ENCODE peak calls at places on chromosomes 1 and 21, in ten cellular contexts. I is heart left ventricle, U is testis, N is Peyer's patch, C is ovary, Y is prostate gland, A is IMR-90, H is breast epithelium, E is uterus, Z is thyroid gland. O is an unnamed sample.

GRCh38 chr1:118154220-118154619 is 30.8 kb downstream of the SPAG17 start:
- DNase-seq in I (no peak), U (peak), N (no peak), C (no peak), Y (no peak), A (peak), H (no peak), E (no peak), Z (no peak), O (no peak)

GRCh38 chr1:88726697-88727096 is 42.6 kb downstream of the PKN2 start:
- DNase-seq in I (no peak), U (no peak), N (no peak), C (no peak), Y (no peak), A (no peak), H (no peak), E (no peak), Z (no peak), O (no peak)

GRCh38 chr1:36503159-36503558 is 20.4 kb upstream of the CSF3R start:
- DNase-seq in I (no peak), U (no peak), N (no peak), C (no peak), Y (no peak), A (no peak), H (no peak), E (no peak), Z (no peak), O (no peak)

GRCh38 chr1:2320001-2320400 is 71.4 kb downstream of the MORN1 start:
- DNase-seq in I (no peak), U (peak), N (no peak), C (peak), Y (no peak), A (no peak), H (no peak), E (peak), Z (no peak), O (no peak)

GRCh38 chr1:167714098-167714850 is 7.5 kb upstream of the MPZL1 start:
- DNase-seq in I (peak), U (peak), N (peak), C (peak), Y (peak), A (no peak), H (peak), E (peak), Z (peak), O (peak)

GRCh38 chr1:154726903-154727302 is 118.9 kb upstream of the ADAR start:
- DNase-seq in I (no peak), U (no peak), N (no peak), C (no peak), Y (no peak), A (no peak), H (no peak), E (no peak), Z (no peak), O (no peak)

GRCh38 chr21:46617267-46618051 is 12.6 kb upstream of the S100B start:
- DNase-seq in I (no peak), U (no peak), N (no peak), C (no peak), Y (no peak), A (peak), H (no peak), E (no peak), Z (no peak), O (no peak)

GRCh38 chr1:164308101-164308500 is 250.9 kb upstream of the PBX1 start:
- DNase-seq in I (no peak), U (no peak), N (no peak), C (no peak), Y (no peak), A (no peak), H (no peak), E (no peak), Z (no peak), O (no peak)

GRCh38 chr1:244234009-244234643 is 183.0 kb downstream of the ZBTB18 start:
- DNase-seq in I (no peak), U (no peak), N (no peak), C (no peak), Y (no peak), A (no peak), H (no peak), E (no peak), Z (no peak), O (no peak)

GRCh38 chr1:205434738-205435137 is 12.9 kb upstream of the LEMD1 start:
- DNase-seq in I (no peak), U (no peak), N (no peak), C (no peak), Y (no peak), A (no peak), H (no peak), E (no peak), Z (no peak), O (no peak)

GRCh38 chr1:152811671-152812070 is at the start of gene LCE1B:
- DNase-seq in I (no peak), U (no peak), N (no peak), C (no peak), Y (no peak), A (no peak), H (no peak), E (no peak), Z (no peak), O (no peak)

GRCh38 chr1:23021834-23022233 is 2.6 kb downstream of the KDM1A start:
- DNase-seq in I (no peak), U (no peak), N (no peak), C (no peak), Y (no peak), A (no peak), H (no peak), E (no peak), Z (no peak), O (no peak)

GRCh38 chr1:7995437-7995836 is 30.7 kb downstream of the ERRFI1 start:
- DNase-seq in I (no peak), U (no peak), N (no peak), C (no peak), Y (no peak), A (no peak), H (no peak), E (no peak), Z (no peak), O (no peak)

GRCh38 chr1:187280051-187280450 is 451.3 kb downstream of the PLA2G4A start:
- DNase-seq in I (no peak), U (no peak), N (no peak), C (no peak), Y (no peak), A (no peak), H (no peak), E (no peak), Z (no peak), O (no peak)

GRCh38 chr1:234597894-234598293 is 12.1 kb downstream of the IRF2BP2 start:
- DNase-seq in I (no peak), U (no peak), N (peak), C (no peak), Y (no peak), A (peak), H (no peak), E (no peak), Z (peak), O (no peak)

GRCh38 chr1:21781971-21782867 is 730 bp downstream of the USP48 start:
- DNase-seq in I (no peak), U (peak), N (peak), C (no peak), Y (peak), A (peak), H (peak), E (no peak), Z (peak), O (peak)

GRCh38 chr1:14815175-14815882 is 216.8 kb downstream of the KAZN start:
- DNase-seq in I (no peak), U (no peak), N (no peak), C (no peak), Y (no peak), A (peak), H (no peak), E (no peak), Z (peak), O (no peak)

GRCh38 chr1:180251526-180252305 is 21.7 kb downstream of the LHX4 start:
- DNase-seq in I (no peak), U (no peak), N (no peak), C (no peak), Y (no peak), A (no peak), H (no peak), E (no peak), Z (no peak), O (no peak)

GRCh38 chr1:212525479-212526110 is 83.0 kb upstream of the ATF3 start:
- DNase-seq in I (no peak), U (no peak), N (no peak), C (no peak), Y (no peak), A (peak), H (no peak), E (no peak), Z (no peak), O (no peak)

GRCh38 chr1:234592240-234592639 is 17.7 kb downstream of the IRF2BP2 start:
- DNase-seq in I (no peak), U (no peak), N (no peak), C (no peak), Y (no peak), A (no peak), H (no peak), E (no peak), Z (no peak), O (no peak)

GRCh38 chr1:50348449-50349241 is 74.6 kb downstream of the DMRTA2 start:
- DNase-seq in I (no peak), U (peak), N (peak), C (peak), Y (peak), A (peak), H (peak), E (peak), Z (peak), O (no peak)

GRCh38 chr1:42958488-42959317 is at the start of gene SLC2A1:
- DNase-seq in I (peak), U (peak), N (peak), C (peak), Y (peak), A (peak), H (peak), E (peak), Z (peak), O (peak)

GRCh38 chr1:42955311-42956063 is 3.2 kb downstream of the SLC2A1 start:
- DNase-seq in I (no peak), U (no peak), N (no peak), C (no peak), Y (no peak), A (no peak), H (no peak), E (no peak), Z (no peak), O (no peak)

GRCh38 chr1:42957880-42958487 is 684 bp downstream of the SLC2A1 start:
- DNase-seq in I (peak), U (peak), N (peak), C (peak), Y (peak), A (peak), H (peak), E (peak), Z (peak), O (no peak)

GRCh38 chr1:42956739-42957138 is 1.9 kb downstream of the SLC2A1 start:
- DNase-seq in I (no peak), U (no peak), N (no peak), C (no peak), Y (no peak), A (no peak), H (no peak), E (no peak), Z (no peak), O (no peak)

GRCh38 chr1:42957229-42957879 is 1.3 kb downstream of the SLC2A1 start:
- DNase-seq in I (no peak), U (no peak), N (no peak), C (no peak), Y (peak), A (no peak), H (no peak), E (no peak), Z (no peak), O (no peak)
- TF ChIP-seq POLR2A in I (no peak), U (no peak), N (no peak), C (no peak), Y (peak), A (no peak), H (no peak), E (no peak), Z (no peak), O (no peak)

GRCh38 chr21:25579402-25580016 is 27.8 kb downstream of the MRPL39 start:
- DNase-seq in I (no peak), U (no peak), N (no peak), C (no peak), Y (no peak), A (no peak), H (no peak), E (no peak), Z (no peak), O (no peak)

GRCh38 chr21:25584833-25585232 is 22.4 kb downstream of the MRPL39 start:
- DNase-seq in I (no peak), U (no peak), N (no peak), C (no peak), Y (no peak), A (no peak), H (no peak), E (no peak), Z (no peak), O (no peak)

GRCh38 chr21:25582888-25583287 is 24.4 kb downstream of the MRPL39 start:
- DNase-seq in I (no peak), U (no peak), N (no peak), C (no peak), Y (no peak), A (no peak), H (no peak), E (no peak), Z (no peak), O (no peak)

GRCh38 chr21:25583370-25584133 is 23.7 kb downstream of the MRPL39 start:
- DNase-seq in I (no peak), U (no peak), N (no peak), C (no peak), Y (no peak), A (no peak), H (no peak), E (no peak), Z (no peak), O (no peak)

DNA sequence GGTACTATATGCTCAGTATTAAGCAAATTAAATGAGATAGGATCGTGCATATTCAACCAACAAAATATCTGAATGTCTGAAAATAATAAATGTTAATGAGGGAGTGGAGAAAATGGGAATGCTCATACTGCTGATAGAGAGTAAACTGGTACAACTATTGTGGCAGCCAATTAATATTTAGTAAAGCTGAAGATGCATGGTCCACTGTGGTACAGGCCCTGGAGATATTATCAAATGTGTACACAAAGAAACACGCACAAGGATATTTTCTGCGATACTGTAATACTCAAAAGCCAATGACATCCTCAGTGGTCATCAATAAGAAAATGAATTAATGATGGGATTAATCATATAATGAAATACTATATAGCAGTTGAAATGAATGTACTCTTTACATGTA is 25.1 kb downstream of the MRPL39 start:
- DNase-seq in I (no peak), U (no peak), N (no peak), C (no peak), Y (no peak), A (no peak), H (no peak), E (no peak), Z (no peak), O (no peak)
- TF ChIP-seq POLR2A in I (no peak), U (no peak), N (no peak), C (no peak), Y (no peak), A (no peak), H (no peak), E (no peak), Z (no peak), O (no peak)

DNA sequence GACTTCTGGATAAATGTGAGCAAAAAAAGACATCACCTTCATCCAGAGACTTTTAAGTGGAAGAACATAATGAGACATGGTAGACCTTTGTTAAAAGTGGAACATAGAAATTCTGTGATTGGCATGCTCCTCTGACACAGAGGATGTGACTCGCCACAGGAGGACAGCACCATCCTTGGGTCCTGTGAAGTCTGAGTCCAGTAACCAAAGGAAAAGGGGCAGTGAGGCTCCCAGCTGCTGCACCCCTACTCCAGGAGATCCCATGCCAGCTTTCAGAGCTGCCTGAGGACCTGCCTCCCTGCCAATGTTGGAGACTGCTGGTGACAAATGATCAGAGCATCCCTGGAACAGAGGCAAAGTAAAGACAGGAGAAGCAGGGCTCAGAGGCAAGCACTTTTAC is 136.2 kb downstream of the BRINP2 start:
- DNase-seq in I (no peak), U (no peak), N (no peak), C (no peak), Y (no peak), A (no peak), H (no peak), E (no peak), Z (no peak), O (no peak)
- TF ChIP-seq POLR2A in I (no peak), U (no peak), N (no peak), C (no peak), Y (no peak), A (no peak), H (no peak), E (no peak), Z (no peak), O (no peak)

GRCh38 chr1:27647328-27647727 is 12.3 kb upstream of the FGR start:
- DNase-seq in I (no peak), U (no peak), N (no peak), C (no peak), Y (no peak), A (no peak), H (no peak), E (no peak), Z (no peak), O (no peak)
- TF ChIP-seq POLR2A in I (no peak), U (no peak), N (no peak), C (no peak), Y (no peak), A (no peak), H (no peak), E (no peak), Z (no peak), O (no peak)